ENCODE peak calls at places on chromosomes 12 and 14, in seven cellular contexts. E is colonic mucosa, U is esophagus squamous epithelium, M is pancreas, A is transverse colon, T is tibial artery, N is heart right ventricle. L is an unnamed sample.

GRCh38 chr14:61178226-61179060 is 102.7 kb downstream of the TMEM30B start:
- DNase-seq in M (no peak), T (peak), U (no peak), N (no peak), E (no peak), A (no peak), L (no peak)

GRCh38 chr12:113152835-113153814 is 3.6 kb downstream of the CFAP73 start:
- DNase-seq in M (peak), T (peak), N (peak), A (peak), U (no peak), E (peak), L (no peak)

GRCh38 chr14:95515523-95516517 is 630 bp downstream of the SYNE3 start:
- DNase-seq in M (peak), A (peak), E (peak), N (peak), T (peak), U (no peak), L (peak)

GRCh38 chr12:115771065-115771464 is 506.4 kb downstream of the MED13L start:
- DNase-seq in N (no peak), T (no peak), M (no peak), A (no peak), U (no peak), E (peak), L (no peak)

GRCh38 chr12:126518596-126519200 is 1453.5 kb downstream of the AACS start:
- DNase-seq in A (no peak), E (no peak), N (no peak), T (no peak), M (no peak), U (no peak), L (no peak)

GRCh38 chr14:100535287-100536131 is 51.7 kb downstream of the BEGAIN start:
- DNase-seq in M (peak), U (no peak), E (peak), T (peak), A (peak), N (peak), L (no peak)

GRCh38 chr12:26124491-26125450 is at the start of gene BHLHE41:
- DNase-seq in U (peak), A (peak), T (peak), M (peak), N (peak), E (peak), L (no peak)

GRCh38 chr14:68626386-68626785 is 166.5 kb downstream of the ZFP36L1 start:
- DNase-seq in M (no peak), N (peak), E (peak), U (no peak), A (no peak), T (peak), L (peak)

GRCh38 chr14:36451346-36452065 is 68.5 kb downstream of the NKX2-1 start:
- DNase-seq in M (no peak), T (no peak), A (no peak), U (no peak), E (no peak), N (no peak), L (no peak)

GRCh38 chr12:50090391-50090790 is 5.2 kb downstream of the SMARCD1 start:
- DNase-seq in N (no peak), M (no peak), U (no peak), A (no peak), T (no peak), E (no peak), L (no peak)

GRCh38 chr14:70183991-70184390 is 4.8 kb downstream of the SLC8A3 start:
- DNase-seq in N (no peak), T (no peak), U (no peak), E (no peak), M (no peak), A (no peak), L (no peak)

GRCh38 chr14:24274101-24274543 is 2.7 kb upstream of the RABGGTA start:
- DNase-seq in N (no peak), T (no peak), E (no peak), A (no peak), U (no peak), M (peak), L (no peak)

GRCh38 chr12:89319111-89319510 is 33.2 kb downstream of the DUSP6 start:
- DNase-seq in U (no peak), A (no peak), T (no peak), M (no peak), E (no peak), N (no peak), L (no peak)

GRCh38 chr12:43912851-43913250 is 77.0 kb downstream of the TMEM117 start:
- DNase-seq in A (no peak), T (no peak), M (no peak), N (no peak), U (no peak), E (no peak), L (no peak)

GRCh38 chr14:22547309-22547947 is 41.6 kb downstream of the DAD1 start:
- DNase-seq in U (no peak), T (peak), M (no peak), N (peak), E (peak), A (no peak), L (no peak)

GRCh38 chr12:130933269-130933995 is 20.3 kb upstream of the ADGRD1 start:
- DNase-seq in U (no peak), E (no peak), N (no peak), A (no peak), T (no peak), M (no peak), L (no peak)

GRCh38 chr12:113221997-113222729 is 899 bp downstream of the TPCN1 start:
- DNase-seq in N (no peak), M (no peak), A (no peak), T (no peak), E (no peak), U (no peak), L (no peak)

GRCh38 chr14:31843361-31844091 is 233.6 kb upstream of the ARHGAP5 start:
- DNase-seq in N (no peak), E (peak), U (no peak), M (no peak), A (peak), T (no peak), L (no peak)

GRCh38 chr14:44113769-44114730 is 393.0 kb downstream of the FSCB start:
- DNase-seq in M (no peak), U (no peak), A (no peak), N (no peak), T (no peak), E (no peak), L (no peak)

GRCh38 chr12:6613015-6613775 is 6.0 kb upstream of the CHD4 start:
- DNase-seq in T (peak), A (peak), M (peak), U (no peak), N (peak), E (peak), L (no peak)

GRCh38 chr12:54437697-54438096 is 18.6 kb upstream of the ITGA5 start:
- DNase-seq in N (no peak), U (no peak), M (no peak), E (no peak), A (no peak), T (no peak), L (no peak)

GRCh38 chr14:60565211-60565610 is 56.3 kb downstream of the SIX6 start:
- DNase-seq in U (no peak), M (no peak), E (no peak), A (no peak), N (no peak), T (no peak), L (no peak)

GRCh38 chr14:77027538-77028383 is 747 bp downstream of the IRF2BPL start:
- DNase-seq in M (peak), T (peak), E (peak), N (peak), U (no peak), A (peak), L (no peak)

GRCh38 chr12:111926631-111927030 is 84.6 kb downstream of the MAPKAPK5 start:
- DNase-seq in T (no peak), M (no peak), A (no peak), U (no peak), N (no peak), E (no peak), L (no peak)

GRCh38 chr12:57135939-57136338 is 7.7 kb downstream of the LRP1 start:
- DNase-seq in U (no peak), E (no peak), M (no peak), N (peak), T (no peak), A (no peak), L (no peak)

GRCh38 chr12:115267891-115268290 is 583.9 kb upstream of the TBX3 start:
- DNase-seq in U (no peak), M (no peak), E (no peak), A (no peak), N (no peak), T (no peak), L (no peak)

GRCh38 chr12:16300222-16300621 is 22.7 kb upstream of the SLC15A5 start:
- DNase-seq in E (no peak), M (no peak), N (no peak), A (no peak), U (no peak), T (no peak), L (no peak)

GRCh38 chr12:101935769-101936741 is 58.7 kb downstream of the DRAM1 start:
- DNase-seq in M (no peak), A (peak), N (peak), T (peak), E (no peak), U (no peak), L (no peak)

GRCh38 chr12:45619736-45620135 is 109.8 kb upstream of the ARID2 start:
- DNase-seq in M (no peak), E (no peak), U (no peak), N (no peak), A (no peak), T (no peak), L (no peak)

GRCh38 chr12:99960312-99960711 is 24.4 kb downstream of the ANKS1B start:
- DNase-seq in M (no peak), A (no peak), T (no peak), N (no peak), U (no peak), E (no peak), L (no peak)

GRCh38 chr12:117141097-117141898 is 42.1 kb upstream of the TESC start:
- DNase-seq in T (no peak), E (no peak), A (no peak), N (no peak), U (no peak), M (no peak), L (no peak)

GRCh38 chr14:23401331-23401730 is 6.7 kb downstream of the MYH6 start:
- DNase-seq in M (no peak), A (no peak), N (no peak), T (no peak), U (no peak), E (no peak), L (no peak)

GRCh38 chr14:103343905-103344797 is 10.1 kb downstream of the EIF5 start:
- DNase-seq in U (no peak), T (no peak), M (no peak), A (no peak), E (no peak), N (no peak), L (no peak)

GRCh38 chr12:77999074-77999715 is 168.5 kb downstream of the NAV3 start:
- DNase-seq in M (no peak), N (no peak), U (no peak), T (no peak), E (no peak), A (no peak), L (no peak)

GRCh38 chr14:64649383-64649998 is 54.7 kb upstream of the PLEKHG3 start:
- DNase-seq in M (no peak), A (peak), N (no peak), T (no peak), U (no peak), E (no peak), L (no peak)

GRCh38 chr12:6575648-6576047 is 7.6 kb upstream of the NOP2 start:
- DNase-seq in U (no peak), N (no peak), A (no peak), T (no peak), E (no peak), M (no peak), L (no peak)

GRCh38 chr12:57087689-57088441 is 1.0 kb upstream of the NAB2 start:
- DNase-seq in E (peak), A (peak), T (peak), U (peak), N (peak), M (peak), L (peak)

GRCh38 chr12:31325524-31325875 is 450 bp downstream of the SINHCAF start:
- DNase-seq in A (no peak), E (peak), M (no peak), N (peak), U (no peak), T (no peak), L (no peak)

GRCh38 chr14:105199093-105199492 is 18.0 kb upstream of the NUDT14 start:
- DNase-seq in E (no peak), M (no peak), T (no peak), N (peak), A (no peak), U (no peak), L (no peak)

DNA sequence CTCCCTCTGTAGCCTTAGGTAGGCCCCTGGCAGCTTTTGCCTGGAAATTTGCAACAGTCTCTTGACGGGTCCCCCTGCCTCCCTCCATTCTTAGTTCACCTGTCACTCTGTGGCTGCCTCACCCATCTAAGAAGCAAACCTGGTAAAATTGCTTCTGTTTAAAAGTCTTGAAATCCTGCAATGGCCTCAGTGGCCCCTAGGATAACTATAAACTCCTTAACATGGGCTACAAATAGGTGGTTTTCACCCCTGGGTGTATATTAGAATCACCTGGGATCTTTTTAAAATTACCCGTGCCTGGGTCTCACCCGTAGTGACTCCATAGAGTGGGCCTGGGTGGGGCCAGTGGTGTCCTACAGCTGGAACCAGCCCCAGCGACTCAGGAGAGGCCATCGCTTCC is 332.7 kb downstream of the CACNA1C start:
- DNase-seq in U (no peak), M (no peak), A (no peak), E (no peak), T (no peak), N (no peak), L (no peak)
- H3K27ac ChIP-seq in U (peak), M (no peak), A (peak), E (no peak), T (peak), N (peak), L (peak)

GRCh38 chr12:121590476-121591143 is 9.8 kb upstream of the KDM2B start:
- DNase-seq in M (no peak), E (no peak), A (no peak), N (peak), T (no peak), U (no peak), L (no peak)
- H3K4me3 ChIP-seq in M (peak), E (no peak), A (no peak), N (peak), T (no peak), U (peak), L (peak)

GRCh38 chr12:11813422-11813813 is 163.9 kb downstream of the ETV6 start:
- DNase-seq in M (no peak), U (no peak), T (no peak), E (no peak), N (no peak), A (no peak), L (no peak)
- H3K27ac ChIP-seq in M (peak), U (peak), T (peak), E (peak), N (peak), A (peak), L (peak)

GRCh38 chr12:127559349-127560040 is 707.5 kb upstream of the TMEM132C start:
- DNase-seq in N (peak), U (no peak), M (no peak), E (peak), T (no peak), A (peak), L (no peak)

GRCh38 chr12:127565241-127565640 is 701.7 kb upstream of the TMEM132C start:
- DNase-seq in M (no peak), A (no peak), N (no peak), U (no peak), T (no peak), E (no peak), L (no peak)

GRCh38 chr12:127558363-127558762 is 708.6 kb upstream of the TMEM132C start:
- DNase-seq in A (no peak), M (no peak), T (no peak), E (no peak), U (no peak), N (no peak), L (no peak)

GRCh38 chr12:127560041-127560478 is 706.9 kb upstream of the TMEM132C start:
- DNase-seq in U (no peak), N (no peak), E (no peak), M (no peak), A (no peak), T (no peak), L (no peak)

GRCh38 chr12:127562781-127563180 is 704.2 kb upstream of the TMEM132C start:
- DNase-seq in U (no peak), T (no peak), A (no peak), M (no peak), E (no peak), N (no peak), L (no peak)
- H3K4me3 ChIP-seq in U (no peak), T (no peak), A (no peak), M (no peak), E (no peak), N (no peak), L (no peak)

GRCh38 chr12:106987846-106988245 is 900 bp upstream of the MTERF2 start:
- DNase-seq in U (no peak), N (no peak), E (no peak), M (peak), T (no peak), A (no peak), L (no peak)
- H3K27ac ChIP-seq in U (peak), N (peak), E (peak), M (peak), T (peak), A (peak), L (peak)

GRCh38 chr12:51590347-51591019 is 550 bp upstream of the SCN8A start:
- DNase-seq in N (peak), A (peak), U (no peak), E (peak), T (no peak), M (peak), L (no peak)
- H3K4me3 ChIP-seq in N (peak), A (no peak), U (peak), E (peak), T (peak), M (peak), L (peak)